ENCODE peak calls at places on chromosomes 3 and 15, in five cellular contexts. L, C, O, I and E are unnamed samples.

GRCh38 chr3:46501702-46502101 is 3.9 kb downstream of the RTP3 start:
- DNase-seq in I (peak; percentile 12), O (no peak), L (no peak), C (no peak), E (no peak)

GRCh38 chr15:74530771-74531143 is 10.3 kb upstream of the ARID3B start:
- DNase-seq in I (no peak), L (no peak), C (no peak), O (no peak), E (no peak)

GRCh38 chr3:188361888-188362287 is 207.9 kb downstream of the LPP start:
- DNase-seq in L (no peak), C (no peak), O (no peak), I (no peak), E (no peak)

GRCh38 chr15:42128476-42128875 is 28.0 kb downstream of the PLA2G4F start:
- DNase-seq in L (no peak), I (no peak), O (no peak), C (no peak), E (no peak)

GRCh38 chr3:39104961-39105686 is 2.3 kb downstream of the GORASP1 start:
- DNase-seq in L (no peak), C (no peak), I (no peak), O (no peak), E (no peak)

GRCh38 chr15:38084289-38084688 is 149.8 kb downstream of the TMCO5A start:
- DNase-seq in I (peak; percentile 85), L (no peak), C (no peak), O (no peak), E (peak; percentile 75)

GRCh38 chr15:37574985-37575384 is 359.5 kb upstream of the TMCO5A start:
- DNase-seq in I (no peak), L (no peak), C (no peak), O (no peak), E (no peak)

GRCh38 chr15:90840954-90841353 is 27.4 kb upstream of the FURIN start:
- DNase-seq in L (no peak), C (peak; percentile 96), O (peak; percentile 41), I (no peak), E (no peak)

GRCh38 chr3:17233398-17233800 is 348.6 kb downstream of the PLCL2 start:
- DNase-seq in I (peak; percentile 51), C (peak; percentile 50), L (peak; percentile 46), O (peak; percentile 66), E (peak; percentile 74)

GRCh38 chr3:48433472-48434118 is 3.7 kb upstream of the PLXNB1 start:
- DNase-seq in I (no peak), C (no peak), L (no peak), O (peak; percentile 79), E (peak; percentile 12)

GRCh38 chr15:64582202-64582601 is 121.8 kb downstream of the ZNF609 start:
- DNase-seq in L (no peak), C (no peak), I (no peak), O (no peak), E (no peak)

GRCh38 chr15:100790786-100791265 is 88.8 kb upstream of the ALDH1A3 start:
- DNase-seq in O (no peak), L (no peak), I (no peak), C (no peak), E (no peak)

GRCh38 chr3:146313411-146314111 is 62.7 kb upstream of the PLSCR4 start:
- DNase-seq in O (no peak), C (no peak), I (no peak), L (no peak), E (peak; percentile 91)

GRCh38 chr15:38530113-38530512 is 34.5 kb downstream of the RASGRP1 start:
- DNase-seq in I (peak; percentile 24), L (no peak), O (no peak), C (no peak), E (no peak)

GRCh38 chr3:194688207-194688711 is 2.6 kb downstream of the FAM43A start:
- DNase-seq in O (peak; percentile 38), L (no peak), I (no peak), C (no peak), E (peak; percentile 37)

GRCh38 chr3:73423133-73423532 is 201.6 kb downstream of the PDZRN3 start:
- DNase-seq in L (no peak), O (no peak), I (no peak), C (no peak), E (no peak)

GRCh38 chr3:129543156-129543790 is at the start of gene H1-8:
- DNase-seq in C (no peak), O (no peak), L (no peak), I (no peak), E (no peak)

GRCh38 chr3:65575376-65575840 is 463.3 kb downstream of the MAGI1 start:
- DNase-seq in C (no peak), O (peak; percentile 38), L (no peak), I (no peak), E (peak; percentile 12)

GRCh38 chr3:30042274-30042859 is 564.0 kb upstream of the TGFBR2 start:
- DNase-seq in O (peak; percentile 66), C (peak; percentile 12), L (peak; percentile 41), I (peak; percentile 1), E (peak; percentile 88)

GRCh38 chr3:152293607-152294006 is 24.9 kb downstream of the MBNL1 start:
- DNase-seq in L (no peak), I (no peak), C (no peak), O (no peak), E (no peak)
- H3K4me1 ChIP-seq in L (peaks cover 58% of the 10 kb centered on the region), I (peaks cover 9% of the 10 kb centered on the region), C (peaks cover 52% of the 10 kb centered on the region), O (peaks cover 47% of the 10 kb centered on the region), E (peaks cover 56% of the 10 kb centered on the region)

GRCh38 chr3:20197775-20198174 is 11.8 kb upstream of the SGO1 start:
- DNase-seq in I (no peak), O (no peak), L (no peak), C (no peak), E (no peak)
- TF ChIP-seq MYC in I (no peak), O (no peak), L (no peak), C (no peak), E (no peak)

GRCh38 chr3:14429237-14429636 is 26.8 kb downstream of the SLC6A6 start:
- DNase-seq in C (no peak), O (no peak), I (no peak), L (no peak), E (no peak)
- H3K4me1 ChIP-seq in C (peaks cover 61% of the 10 kb centered on the region), O (peaks cover 54% of the 10 kb centered on the region), I (peaks cover 93% of the 10 kb centered on the region), L (peaks cover 75% of the 10 kb centered on the region), E (peaks cover 41% of the 10 kb centered on the region)

GRCh38 chr15:76338555-76339301 is 2.2 kb downstream of the ISL2 start:
- DNase-seq in I (no peak), L (no peak), C (no peak), O (no peak), E (no peak)
- TF ChIP-seq MYC in I (no peak), L (no peak), C (no peak), O (no peak), E (no peak)

GRCh38 chr15:66412213-66412612 is 25.5 kb downstream of the MAP2K1 start:
- DNase-seq in O (no peak), C (no peak), I (no peak), L (no peak), E (no peak)
- H3K4me1 ChIP-seq in O (peaks cover 42% of the 10 kb centered on the region), C (peaks cover 19% of the 10 kb centered on the region), I (peaks cover 26% of the 10 kb centered on the region), L (no peaks in the 10 kb centered on the region), E (peaks cover 10% of the 10 kb centered on the region)

GRCh38 chr3:63576826-63577225 is 75.6 kb upstream of the SNTN start:
- DNase-seq in L (no peak), I (no peak), C (no peak), O (no peak), E (no peak)
- TF ChIP-seq MYC in L (no peak), I (no peak), C (no peak), O (no peak), E (no peak)

GRCh38 chr15:60396100-60396499 is 1.7 kb downstream of the ANXA2 start:
- DNase-seq in I (no peak), L (no peak), O (no peak), C (no peak), E (no peak)

GRCh38 chr15:60396964-60397771 is 618 bp downstream of the ANXA2 start:
- DNase-seq in O (no peak), I (peak; percentile 53), L (peak; percentile 69), C (peak; percentile 83), E (no peak)

GRCh38 chr15:60397772-60398445 is at the start of gene ANXA2:
- DNase-seq in O (no peak), I (no peak), C (peak; percentile 95), L (peak; percentile 84), E (peak; percentile 80)

GRCh38 chr15:60395276-60396011 is 2.3 kb downstream of the ANXA2 start:
- DNase-seq in O (no peak), L (no peak), C (no peak), I (no peak), E (no peak)

GRCh38 chr15:60396560-60396963 is 1.2 kb downstream of the ANXA2 start:
- DNase-seq in C (no peak), I (no peak), L (no peak), O (no peak), E (no peak)
- H3K4me1 ChIP-seq in C (peaks cover 46% of the 10 kb centered on the region), I (peaks cover 8% of the 10 kb centered on the region), L (peaks cover 58% of the 10 kb centered on the region), O (peaks cover 91% of the 10 kb centered on the region), E (peaks cover 68% of the 10 kb centered on the region)

DNA sequence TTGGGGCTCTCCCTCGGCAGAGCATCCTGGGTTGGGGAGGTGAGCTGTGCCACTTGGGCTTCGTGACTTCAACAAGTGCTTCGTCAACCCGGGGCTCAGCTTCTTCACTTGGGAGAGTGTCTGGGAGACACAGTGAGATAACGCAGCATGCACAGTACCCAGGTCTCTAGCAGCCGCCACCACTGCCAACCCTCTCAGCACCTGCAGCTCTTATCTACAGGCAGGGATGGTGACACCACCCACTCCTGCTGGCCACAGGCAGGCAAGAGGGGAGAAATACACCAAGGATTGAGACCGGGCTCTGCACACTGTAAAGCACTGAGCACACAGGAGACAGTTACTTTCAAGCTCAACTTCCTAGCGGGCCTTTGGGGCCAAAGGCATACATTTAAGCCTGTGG is 11.5 kb downstream of the TKT start:
- DNase-seq in C (no peak), O (no peak), I (no peak), L (no peak), E (no peak)
- TF ChIP-seq MYC in C (no peak), O (no peak), I (no peak), L (no peak), E (no peak)